ENCODE peak calls at places on chromosome 14, in seven cellular contexts. N, E, V, D, J, Y and A are unnamed samples. For H3K27me3, the result is how much of the 10 kb centered on the place peaks cover.

GRCh38 chr14:88346048-88346639 is 23.1 kb upstream of the KCNK10 start:
- DNase-seq in V (no peak), D (no peak), N (no peak), J (no peak), Y (no peak), E (no peak), A (no peak)

GRCh38 chr14:103558071-103558882 is 4.2 kb downstream of the BAG5 start:
- DNase-seq in D (peak), Y (peak), J (no peak), V (peak), E (no peak), N (no peak), A (peak)

GRCh38 chr14:93749081-93749430 is 39.2 kb downstream of the PRIMA1 start:
- DNase-seq in Y (no peak), E (no peak), D (no peak), V (no peak), N (no peak), J (no peak), A (no peak)

GRCh38 chr14:92613008-92613658 is 99.6 kb downstream of the RIN3 start:
- DNase-seq in J (peak), Y (no peak), V (no peak), D (no peak), N (no peak), E (no peak), A (no peak)

GRCh38 chr14:102508774-102509743 is 517 bp downstream of the ANKRD9 start:
- DNase-seq in Y (peak), N (no peak), D (peak), V (peak), J (peak), E (no peak), A (peak)

GRCh38 chr14:35897616-35898111 is 71.5 kb downstream of the BRMS1L start:
- DNase-seq in J (peak), V (no peak), D (no peak), N (no peak), E (no peak), Y (no peak), A (no peak)

GRCh38 chr14:103628221-103628683 is 759 bp upstream of the KLC1 start:
- DNase-seq in E (peak), J (peak), N (peak), V (peak), Y (peak), D (peak), A (peak)

GRCh38 chr14:103561381-103562134 is 899 bp downstream of the BAG5 start:
- DNase-seq in J (peak), Y (peak), E (peak), V (peak), D (peak), N (no peak), A (peak)

GRCh38 chr14:35405304-35405996 is 901 bp upstream of the NFKBIA start:
- DNase-seq in N (no peak), D (no peak), E (no peak), V (no peak), J (peak), Y (peak), A (no peak)

GRCh38 chr14:67940894-67941455 is 121.4 kb downstream of the RAD51B start:
- DNase-seq in D (peak), N (no peak), E (no peak), Y (peak), V (peak), J (peak), A (no peak)

GRCh38 chr14:67477926-67478915 is 10.3 kb downstream of the TMEM229B start:
- DNase-seq in N (no peak), D (no peak), V (no peak), J (no peak), Y (no peak), E (no peak), A (no peak)

GRCh38 chr14:31292962-31293616 is 85.5 kb upstream of the HECTD1 start:
- DNase-seq in D (no peak), Y (no peak), N (no peak), J (peak), E (no peak), V (no peak), A (no peak)

GRCh38 chr14:92844220-92844619 is 50.1 kb downstream of the GOLGA5 start:
- DNase-seq in N (no peak), V (no peak), D (no peak), J (no peak), E (no peak), Y (peak), A (no peak)

GRCh38 chr14:101834387-101835165 is 73.1 kb downstream of the PPP2R5C start:
- DNase-seq in Y (peak), V (peak), N (no peak), J (no peak), D (peak), E (no peak), A (peak)

GRCh38 chr14:22536853-22537338 is 52.1 kb downstream of the DAD1 start:
- DNase-seq in Y (peak), N (peak), V (peak), J (no peak), E (no peak), D (peak), A (peak)

GRCh38 chr14:31950760-31951637 is 126.1 kb upstream of the ARHGAP5 start:
- DNase-seq in N (no peak), D (peak), Y (peak), J (peak), E (no peak), V (peak), A (peak)

GRCh38 chr14:95885866-95886265 is 9.2 kb downstream of the TUNAR start:
- DNase-seq in Y (peak), E (no peak), J (no peak), N (no peak), D (no peak), V (no peak), A (no peak)

GRCh38 chr14:23094666-23095195 is at the start of gene ACIN1:
- DNase-seq in D (peak), V (peak), Y (peak), E (peak), N (peak), J (no peak), A (peak)

GRCh38 chr14:49892301-49892635 is 614 bp upstream of the ARF6 start:
- DNase-seq in D (peak), E (peak), J (peak), Y (peak), V (peak), N (no peak), A (no peak)

GRCh38 chr14:92160619-92161018 is 38.9 kb downstream of the CPSF2 start:
- DNase-seq in Y (peak), J (no peak), N (no peak), V (peak), E (no peak), D (peak), A (peak)

GRCh38 chr14:89078021-89078676 is 253.7 kb downstream of the TTC8 start:
- DNase-seq in E (no peak), J (no peak), Y (no peak), V (peak), D (no peak), N (no peak), A (no peak)

GRCh38 chr14:81247271-81247766 is 26.6 kb upstream of the GTF2A1 start:
- DNase-seq in V (no peak), J (no peak), E (no peak), Y (peak), D (no peak), N (no peak), A (peak)

GRCh38 chr14:94305620-94306019 is 12.6 kb upstream of the SERPINA10 start:
- DNase-seq in V (no peak), J (no peak), N (no peak), Y (no peak), E (no peak), D (no peak), A (no peak)

GRCh38 chr14:76774471-76775158 is 13.3 kb downstream of the VASH1 start:
- DNase-seq in V (no peak), D (no peak), J (no peak), N (no peak), Y (no peak), E (no peak), A (no peak)

GRCh38 chr14:93977790-93978581 is 1.6 kb upstream of the ASB2 start:
- DNase-seq in E (peak), D (no peak), J (no peak), Y (no peak), N (no peak), V (no peak), A (no peak)

GRCh38 chr14:67428501-67429031 is 16.6 kb upstream of the PLEK2 start:
- DNase-seq in N (no peak), V (peak), E (no peak), Y (peak), D (peak), J (no peak), A (peak)

GRCh38 chr14:65599375-65599774 is 186.8 kb downstream of the FUT8 start:
- DNase-seq in J (no peak), Y (peak), E (no peak), D (peak), N (no peak), V (no peak), A (no peak)

GRCh38 chr14:106605548-106606448 is 1079.4 kb downstream of the TMEM121 start:
- DNase-seq in E (peak), N (no peak), D (no peak), V (no peak), J (no peak), Y (no peak), A (no peak)

GRCh38 chr14:24892730-24893059 is 157.3 kb downstream of the STXBP6 start:
- DNase-seq in N (no peak), D (no peak), J (peak), E (no peak), V (no peak), Y (no peak), A (no peak)

DNA sequence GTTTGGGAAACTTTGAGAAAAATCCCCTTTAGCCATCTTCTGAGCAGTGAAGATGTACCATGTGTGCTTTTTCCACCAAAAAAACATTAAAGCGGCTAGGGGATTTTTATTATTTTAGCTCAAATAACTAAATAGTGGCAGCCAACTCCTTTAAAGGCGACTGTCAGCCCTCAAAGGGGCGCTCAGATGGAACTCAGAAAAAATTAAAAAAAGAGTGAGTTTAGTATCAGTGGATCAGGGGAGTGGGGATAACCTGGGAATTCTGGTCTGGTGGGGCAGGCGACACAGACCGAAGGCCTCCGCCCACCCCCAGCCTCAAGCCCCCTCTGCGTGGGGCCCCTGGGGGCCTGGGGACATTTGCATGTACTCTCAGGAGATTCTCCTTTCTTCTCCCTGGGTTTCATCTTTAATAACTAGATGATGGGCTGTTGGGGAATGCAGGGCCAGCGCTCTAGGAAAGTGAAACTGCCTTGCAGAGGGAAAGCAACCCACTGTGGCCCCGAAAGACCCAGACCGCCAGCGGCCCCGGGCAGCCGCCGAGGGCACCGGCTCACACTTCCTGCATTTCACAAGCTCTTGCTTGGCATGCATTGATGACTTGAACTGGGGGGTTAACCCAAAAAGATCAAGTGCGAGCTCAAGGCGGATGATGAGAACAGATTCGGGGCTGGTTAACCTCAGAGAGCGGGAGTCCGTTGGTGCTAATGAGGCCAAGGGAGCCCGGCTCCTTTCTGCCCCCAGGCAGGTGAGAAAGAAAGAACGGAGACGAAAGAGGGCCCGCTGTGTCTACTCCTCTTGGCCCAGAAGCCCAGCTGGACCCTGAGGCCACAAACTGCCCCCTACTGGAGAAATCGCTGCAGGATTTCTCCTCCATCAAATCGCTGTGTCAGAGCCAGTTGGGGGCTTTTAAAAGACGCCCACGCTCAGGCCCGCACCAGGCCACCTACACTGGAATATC is 7.3 kb upstream of the BATF start:
- DNase-seq in N (no peak), E (peak), J (peak), D (peak), V (peak), Y (peak), A (no peak)
- H3K4me2 ChIP-seq in N (no peak), E (peak), J (peak), D (peak), V (peak), Y (peak), A (no peak)

GRCh38 chr14:74235017-74235416 is 4.2 kb upstream of the VSX2 start:
- DNase-seq in N (no peak), E (no peak), Y (no peak), V (no peak), D (no peak), J (no peak), A (no peak)
- H3K27me3 ChIP-seq in N (under half), E (under half), Y (under half), V (half or more), D (half or more), J (under half), A (half or more)

GRCh38 chr14:55099741-55100140 is 29.3 kb upstream of the LGALS3 start:
- DNase-seq in Y (peak), N (no peak), D (peak), J (no peak), V (peak), E (no peak), A (no peak)
- H2AFZ ChIP-seq in Y (peak), N (no peak), D (no peak), J (no peak), V (peak), E (no peak), A (no peak)

DNA sequence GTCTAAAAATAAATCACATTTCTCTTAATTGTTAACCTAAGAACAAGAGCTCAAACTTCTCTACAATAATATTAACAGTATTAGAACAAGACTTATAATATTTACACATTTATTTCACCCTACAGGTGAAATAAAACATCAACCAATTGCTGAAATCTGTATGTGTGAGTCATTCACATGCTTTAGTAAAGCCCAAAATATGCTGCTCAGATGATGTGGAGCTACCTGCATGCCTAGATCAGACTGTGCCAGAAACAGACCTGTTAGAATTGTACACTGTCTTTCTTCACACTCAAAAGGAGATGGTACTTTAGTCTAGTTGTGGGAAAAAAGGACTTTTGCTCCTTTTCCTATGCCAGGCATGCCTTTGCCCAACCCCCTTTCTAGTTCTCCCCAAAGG is 54.7 kb downstream of the RPS6KA5 start:
- DNase-seq in N (peak), E (no peak), J (no peak), Y (no peak), V (no peak), D (no peak), A (no peak)
- H3K4me2 ChIP-seq in N (peak), E (no peak), J (no peak), Y (no peak), V (no peak), D (no peak), A (no peak)

GRCh38 chr14:85534435-85534834 is 4.5 kb downstream of the FLRT2 start:
- DNase-seq in V (peak), N (no peak), Y (peak), D (peak), E (no peak), J (peak), A (no peak)
- H3K27me3 ChIP-seq in V (under half), N (under half), Y (under half), D (under half), E (under half), J (half or more), A (under half)

GRCh38 chr14:90398315-90398811 is 1.5 kb downstream of the CALM1 start:
- DNase-seq in E (peak), N (no peak), D (no peak), Y (peak), J (peak), V (no peak), A (no peak)

GRCh38 chr14:90398841-90399540 is 2.2 kb downstream of the CALM1 start:
- DNase-seq in V (no peak), N (no peak), E (no peak), Y (peak), J (no peak), D (no peak), A (no peak)

GRCh38 chr14:90399541-90400444 is 3.0 kb downstream of the CALM1 start:
- DNase-seq in N (peak), E (peak), V (peak), J (peak), D (peak), Y (peak), A (peak)

GRCh38 chr14:90396342-90397339 is at the start of gene CALM1:
- DNase-seq in Y (peak), V (peak), D (peak), N (peak), E (peak), J (peak), A (peak)

GRCh38 chr14:90397401-90398314 is 829 bp downstream of the CALM1 start:
- DNase-seq in N (no peak), V (peak), Y (peak), D (peak), E (peak), J (peak), A (no peak)
- H2AFZ ChIP-seq in N (no peak), V (no peak), Y (peak), D (peak), E (no peak), J (no peak), A (peak)

DNA sequence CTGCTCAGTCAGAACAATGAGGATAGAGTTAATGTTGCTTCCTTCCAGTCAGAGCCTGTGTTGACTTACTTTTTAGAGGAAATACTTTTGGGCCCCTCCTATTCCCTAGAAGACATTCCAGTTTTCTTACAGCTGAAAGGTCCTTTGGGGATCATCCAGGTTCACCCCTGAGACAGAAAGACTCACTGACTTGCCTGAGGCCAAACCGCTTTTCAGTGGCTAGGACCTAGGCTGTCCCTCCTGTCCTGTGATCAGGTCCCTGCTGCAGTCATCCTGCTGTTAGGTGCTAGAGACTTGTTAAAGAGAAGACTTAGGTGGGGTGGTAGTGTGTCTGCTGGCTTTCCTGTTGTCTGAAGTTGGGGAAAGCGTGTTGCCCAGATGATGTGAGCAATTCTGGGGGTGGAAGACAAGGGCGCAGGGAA is 39.6 kb downstream of the SUSD6 start:
- DNase-seq in J (no peak), N (no peak), E (no peak), V (no peak), D (no peak), Y (peak), A (peak)
- H3K4me2 ChIP-seq in J (peak), N (peak), E (no peak), V (no peak), D (no peak), Y (peak), A (peak)

DNA sequence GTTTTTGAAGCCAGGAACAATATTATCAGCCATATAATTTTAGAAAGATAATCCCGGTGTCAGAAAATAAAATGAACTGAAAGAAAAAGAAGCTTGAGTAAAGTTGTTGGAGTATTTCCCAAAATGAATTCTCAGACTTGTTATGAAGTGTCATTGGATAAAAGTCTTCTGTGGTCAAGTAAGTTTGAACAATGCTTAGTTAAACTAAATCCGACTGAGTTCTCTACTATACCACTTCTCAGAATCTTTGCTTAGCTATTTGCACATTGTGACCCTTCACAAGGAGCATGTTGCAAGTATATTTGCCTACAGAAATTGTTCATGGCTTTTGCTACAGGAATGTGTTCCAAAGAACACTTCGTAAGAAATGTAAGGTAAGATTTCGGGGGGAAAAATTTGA is 17.5 kb upstream of the FLRT2 start:
- DNase-seq in E (no peak), J (no peak), D (peak), V (peak), Y (no peak), N (no peak), A (no peak)
- H3K27me3 ChIP-seq in E (under half), J (under half), D (under half), V (under half), Y (under half), N (under half), A (under half)

DNA sequence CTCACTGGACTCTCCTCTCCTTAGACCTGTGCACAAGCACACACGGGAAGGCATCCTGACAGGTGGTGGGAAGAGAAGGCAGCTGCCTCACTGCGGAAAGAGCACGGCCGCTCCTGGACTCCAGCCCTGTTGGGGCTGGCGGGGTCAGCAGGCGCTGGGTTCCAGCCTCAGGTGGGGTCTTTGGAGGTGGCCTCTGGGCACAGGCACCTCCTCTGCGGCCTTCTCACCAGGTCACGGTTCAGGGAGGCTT is 647 bp upstream of the MTA1 start:
- DNase-seq in D (no peak), J (no peak), N (no peak), Y (no peak), E (no peak), V (no peak), A (no peak)
- H2AFZ ChIP-seq in D (peak), J (peak), N (no peak), Y (peak), E (peak), V (peak), A (peak)

GRCh38 chr14:68968051-68968450 is 11.1 kb downstream of the ACTN1 start:
- DNase-seq in D (no peak), V (no peak), J (no peak), Y (no peak), N (no peak), E (no peak), A (no peak)

GRCh38 chr14:68970736-68971135 is 8.4 kb downstream of the ACTN1 start:
- DNase-seq in V (no peak), E (no peak), Y (no peak), D (no peak), N (no peak), J (no peak), A (no peak)

GRCh38 chr14:68970096-68970612 is 8.9 kb downstream of the ACTN1 start:
- DNase-seq in E (peak), J (peak), D (no peak), N (no peak), Y (no peak), V (no peak), A (no peak)

GRCh38 chr14:68968721-68969120 is 10.4 kb downstream of the ACTN1 start:
- DNase-seq in D (no peak), E (no peak), J (no peak), Y (no peak), N (no peak), V (no peak), A (no peak)

GRCh38 chr14:68969278-68969677 is 9.8 kb downstream of the ACTN1 start:
- DNase-seq in N (no peak), V (no peak), D (no peak), Y (no peak), E (no peak), J (no peak), A (no peak)
- H3K4me2 ChIP-seq in N (no peak), V (no peak), D (peak), Y (peak), E (no peak), J (peak), A (no peak)